ENCODE peak calls at places on chromosome 6, in five cellular contexts. C, E, D, Y and A are unnamed samples.

GRCh38 chr6:4582506-4582905 is 193.7 kb upstream of the CDYL start:
- DNase-seq in C (no peak), E (no peak), D (no peak), Y (no peak), A (no peak)

GRCh38 chr6:96505363-96505762 is 16.2 kb upstream of the UFL1 start:
- DNase-seq in D (no peak), C (no peak), E (no peak), Y (no peak), A (no peak)

GRCh38 chr6:15274696-15275387 is 29.0 kb downstream of the JARID2 start:
- DNase-seq in C (no peak), Y (no peak), D (no peak), E (peak), A (no peak)

GRCh38 chr6:154165488-154165887 is 126.4 kb downstream of the OPRM1 start:
- DNase-seq in D (no peak), C (no peak), E (no peak), Y (no peak), A (no peak)

GRCh38 chr6:11042750-11043551 is 1.2 kb downstream of the ELOVL2 start:
- DNase-seq in D (no peak), C (no peak), Y (no peak), E (peak), A (no peak)

GRCh38 chr6:13611715-13612114 is 3.4 kb upstream of the NOL7 start:
- DNase-seq in Y (no peak), D (no peak), E (no peak), C (no peak), A (no peak)

GRCh38 chr6:894274-894673 is 201.3 kb upstream of the EXOC2 start:
- DNase-seq in C (no peak), D (no peak), E (no peak), Y (no peak), A (no peak)

GRCh38 chr6:4018194-4019111 is 60.5 kb downstream of the FAM217A start:
- DNase-seq in D (peak), C (peak), E (peak), Y (peak), A (peak)

GRCh38 chr6:167565884-167566491 is 241.1 kb downstream of the TTLL2 start:
- DNase-seq in Y (peak), C (no peak), E (no peak), D (peak), A (no peak)

GRCh38 chr6:170290306-170291128 is at the start of gene DLL1:
- DNase-seq in E (peak), C (peak), Y (peak), D (peak), A (no peak)

GRCh38 chr6:157668034-157668401 is 155.0 kb upstream of the SNX9 start:
- DNase-seq in D (no peak), E (no peak), Y (no peak), C (no peak), A (no peak)

GRCh38 chr6:35318200-35318844 is 20.7 kb downstream of the DEF6 start:
- DNase-seq in Y (no peak), D (peak), E (peak), C (peak), A (no peak)

GRCh38 chr6:87723727-87724078 is 21.7 kb upstream of the AKIRIN2 start:
- DNase-seq in D (no peak), E (no peak), Y (no peak), C (no peak), A (no peak)

GRCh38 chr6:128919412-128919811 is 36.5 kb downstream of the LAMA2 start:
- DNase-seq in Y (no peak), D (no peak), E (no peak), C (no peak), A (no peak)

GRCh38 chr6:140445474-140446004 is 1071.1 kb upstream of the CITED2 start:
- DNase-seq in E (no peak), D (peak), Y (no peak), C (no peak), A (no peak)

GRCh38 chr6:123564363-123564762 is 72.4 kb downstream of the TRDN start:
- DNase-seq in Y (no peak), E (no peak), C (peak), D (no peak), A (no peak)

GRCh38 chr6:116072368-116072767 is 11.7 kb upstream of the FRK start:
- DNase-seq in D (no peak), E (no peak), C (no peak), Y (no peak), A (no peak)